ENCODE peak calls at places on chromosomes 3 and 15, in four cellular contexts. One of them, this sample, is unnamed.

GRCh38 chr3:125107384-125107783 is 51.6 kb upstream of the HEG1 start:
- DNase-seq in BJ: no peak
- DNase-seq in astrocyte of the cerebellum: no peak
- DNase-seq in tibial nerve: no peak
- DNase-seq in this sample: no peak

GRCh38 chr3:38343797-38344594 is 2.6 kb upstream of the XYLB start:
- DNase-seq in tibial nerve: no peak
- DNase-seq in BJ: no peak
- DNase-seq in astrocyte of the cerebellum: no peak
- DNase-seq in this sample: no peak

GRCh38 chr3:113910966-113911365 is 36.8 kb upstream of the ZDHHC23 start:
- DNase-seq in astrocyte of the cerebellum: no peak
- DNase-seq in BJ: no peak
- DNase-seq in tibial nerve: no peak
- DNase-seq in this sample: no peak

GRCh38 chr3:173865900-173866498 is 468.5 kb downstream of the NLGN1 start:
- DNase-seq in astrocyte of the cerebellum: no peak
- DNase-seq in tibial nerve: no peak
- DNase-seq in BJ: no peak
- DNase-seq in this sample: no peak

GRCh38 chr3:149618151-149619123 is 39.4 kb downstream of the WWTR1 start:
- DNase-seq in astrocyte of the cerebellum: no peak
- DNase-seq in BJ: no peak
- DNase-seq in tibial nerve: no peak
- DNase-seq in this sample: no peak

GRCh38 chr15:59622289-59622688 is 10.7 kb downstream of the GCNT3 start:
- DNase-seq in BJ: no peak
- DNase-seq in astrocyte of the cerebellum: no peak
- DNase-seq in tibial nerve: no peak
- DNase-seq in this sample: peak; percentile 74

GRCh38 chr15:97023131-97023844 is 692.8 kb downstream of the NR2F2 start:
- DNase-seq in astrocyte of the cerebellum: no peak
- DNase-seq in BJ: no peak
- DNase-seq in tibial nerve: no peak
- DNase-seq in this sample: no peak

GRCh38 chr3:191244242-191244867 is 45.3 kb downstream of the OSTN start:
- DNase-seq in tibial nerve: no peak
- DNase-seq in BJ: no peak
- DNase-seq in astrocyte of the cerebellum: no peak
- DNase-seq in this sample: no peak

GRCh38 chr3:180961087-180961486 is 28.4 kb downstream of the DNAJC19 start:
- DNase-seq in BJ: no peak
- DNase-seq in tibial nerve: no peak
- DNase-seq in astrocyte of the cerebellum: no peak
- DNase-seq in this sample: no peak

GRCh38 chr3:120597445-120598049 is 1.4 kb downstream of the NDUFB4 start:
- DNase-seq in astrocyte of the cerebellum: no peak
- DNase-seq in BJ: no peak
- DNase-seq in tibial nerve: no peak
- DNase-seq in this sample: no peak

GRCh38 chr3:59957150-59957549 is 907.3 kb upstream of the CFAP20DC start:
- DNase-seq in astrocyte of the cerebellum: no peak
- DNase-seq in tibial nerve: no peak
- DNase-seq in BJ: no peak
- DNase-seq in this sample: no peak

GRCh38 chr3:20181276-20181675 is 4.7 kb downstream of the SGO1 start:
- DNase-seq in astrocyte of the cerebellum: no peak
- DNase-seq in tibial nerve: no peak
- DNase-seq in BJ: no peak
- DNase-seq in this sample: no peak

GRCh38 chr3:135528638-135529037 is 436.9 kb upstream of the PPP2R3A start:
- DNase-seq in astrocyte of the cerebellum: no peak
- DNase-seq in tibial nerve: no peak
- DNase-seq in BJ: no peak
- DNase-seq in this sample: no peak

GRCh38 chr15:64134322-64134829 is 17.2 kb upstream of the SNX22 start:
- DNase-seq in astrocyte of the cerebellum: peak; percentile 15
- DNase-seq in tibial nerve: no peak
- DNase-seq in BJ: no peak
- DNase-seq in this sample: no peak

GRCh38 chr15:95208988-95209387 is 977.6 kb downstream of the MCTP2 start:
- DNase-seq in astrocyte of the cerebellum: no peak
- DNase-seq in BJ: no peak
- DNase-seq in tibial nerve: no peak
- DNase-seq in this sample: no peak

GRCh38 chr15:73972984-73973682 is 19.0 kb downstream of the STOML1 start:
- DNase-seq in astrocyte of the cerebellum: peak; percentile 63
- DNase-seq in tibial nerve: peak; percentile 79
- DNase-seq in BJ: no peak
- DNase-seq in this sample: peak; percentile 73

GRCh38 chr15:70488002-70488605 is 275.3 kb downstream of the UACA start:
- DNase-seq in astrocyte of the cerebellum: peak; percentile 60
- DNase-seq in BJ: no peak
- DNase-seq in tibial nerve: peak; percentile 62
- DNase-seq in this sample: peak; percentile 85

GRCh38 chr3:46296826-46297225 is 54.6 kb downstream of the CCR3 start:
- DNase-seq in tibial nerve: no peak
- DNase-seq in BJ: no peak
- DNase-seq in astrocyte of the cerebellum: no peak
- DNase-seq in this sample: no peak

GRCh38 chr3:54578417-54578816 is 349.4 kb downstream of the LRTM1 start:
- DNase-seq in tibial nerve: no peak
- DNase-seq in BJ: no peak
- DNase-seq in astrocyte of the cerebellum: no peak
- DNase-seq in this sample: no peak

GRCh38 chr3:25706213-25706612 is 41.5 kb upstream of the TOP2B start:
- DNase-seq in tibial nerve: no peak
- DNase-seq in astrocyte of the cerebellum: no peak
- DNase-seq in BJ: no peak
- DNase-seq in this sample: no peak

GRCh38 chr3:169841171-169841570 is 28.5 kb upstream of the LRRC34 start:
- DNase-seq in BJ: no peak
- DNase-seq in tibial nerve: no peak
- DNase-seq in astrocyte of the cerebellum: no peak
- DNase-seq in this sample: no peak

GRCh38 chr3:24145481-24145880 is 200.4 kb downstream of the NR1D2 start:
- DNase-seq in astrocyte of the cerebellum: no peak
- DNase-seq in tibial nerve: no peak
- DNase-seq in BJ: no peak
- DNase-seq in this sample: no peak

GRCh38 chr3:47298439-47298838 is 15.7 kb downstream of the KLHL18 start:
- DNase-seq in BJ: no peak
- DNase-seq in tibial nerve: no peak
- DNase-seq in astrocyte of the cerebellum: no peak
- DNase-seq in this sample: no peak

GRCh38 chr3:58037141-58037910 is 29.1 kb downstream of the FLNB start:
- DNase-seq in astrocyte of the cerebellum: no peak
- DNase-seq in tibial nerve: no peak
- DNase-seq in BJ: no peak
- DNase-seq in this sample: no peak

GRCh38 chr3:30081904-30082303 is 524.5 kb upstream of the TGFBR2 start:
- DNase-seq in tibial nerve: no peak
- DNase-seq in astrocyte of the cerebellum: no peak
- DNase-seq in BJ: no peak
- DNase-seq in this sample: peak; percentile 92

GRCh38 chr3:161567962-161568361 is 71.4 kb downstream of the OTOL1 start:
- DNase-seq in tibial nerve: no peak
- DNase-seq in BJ: peak; percentile 55
- DNase-seq in astrocyte of the cerebellum: no peak
- DNase-seq in this sample: no peak

GRCh38 chr15:64622410-64623260 is 152.8 kb downstream of the RBPMS2 start:
- DNase-seq in tibial nerve: no peak
- DNase-seq in BJ: no peak
- DNase-seq in astrocyte of the cerebellum: no peak
- DNase-seq in this sample: no peak

GRCh38 chr3:65979152-65979551 is 59.6 kb downstream of the MAGI1 start:
- DNase-seq in tibial nerve: no peak
- DNase-seq in BJ: peak; percentile 74
- DNase-seq in astrocyte of the cerebellum: peak; percentile 57
- DNase-seq in this sample: no peak

GRCh38 chr15:50751394-50751793 is 14.1 kb downstream of the SPPL2A start:
- DNase-seq in tibial nerve: no peak
- DNase-seq in BJ: no peak
- DNase-seq in astrocyte of the cerebellum: no peak
- DNase-seq in this sample: no peak

GRCh38 chr3:122295286-122295685 is 29.8 kb upstream of the CSTA start:
- DNase-seq in tibial nerve: no peak
- DNase-seq in astrocyte of the cerebellum: no peak
- DNase-seq in BJ: no peak
- DNase-seq in this sample: no peak

GRCh38 chr15:61820212-61820611 is 240.0 kb downstream of the VPS13C start:
- DNase-seq in BJ: no peak
- DNase-seq in astrocyte of the cerebellum: no peak
- DNase-seq in tibial nerve: no peak
- DNase-seq in this sample: no peak

GRCh38 chr15:34216527-34217270 is 6.8 kb upstream of the KATNBL1 start:
- DNase-seq in astrocyte of the cerebellum: no peak
- DNase-seq in tibial nerve: no peak
- DNase-seq in BJ: no peak
- DNase-seq in this sample: no peak

GRCh38 chr3:158775001-158775400 is 26.9 kb upstream of the MFSD1 start:
- DNase-seq in astrocyte of the cerebellum: no peak
- DNase-seq in tibial nerve: no peak
- DNase-seq in BJ: no peak
- DNase-seq in this sample: no peak

GRCh38 chr3:177852408-177852807 is 655.1 kb upstream of the TBL1XR1 start:
- DNase-seq in astrocyte of the cerebellum: no peak
- DNase-seq in BJ: no peak
- DNase-seq in tibial nerve: no peak
- DNase-seq in this sample: no peak

GRCh38 chr15:47820780-47821319 is 103.5 kb downstream of the SEMA6D start:
- DNase-seq in BJ: no peak
- DNase-seq in astrocyte of the cerebellum: peak; percentile 27
- DNase-seq in tibial nerve: no peak
- DNase-seq in this sample: peak; percentile 13

DNA sequence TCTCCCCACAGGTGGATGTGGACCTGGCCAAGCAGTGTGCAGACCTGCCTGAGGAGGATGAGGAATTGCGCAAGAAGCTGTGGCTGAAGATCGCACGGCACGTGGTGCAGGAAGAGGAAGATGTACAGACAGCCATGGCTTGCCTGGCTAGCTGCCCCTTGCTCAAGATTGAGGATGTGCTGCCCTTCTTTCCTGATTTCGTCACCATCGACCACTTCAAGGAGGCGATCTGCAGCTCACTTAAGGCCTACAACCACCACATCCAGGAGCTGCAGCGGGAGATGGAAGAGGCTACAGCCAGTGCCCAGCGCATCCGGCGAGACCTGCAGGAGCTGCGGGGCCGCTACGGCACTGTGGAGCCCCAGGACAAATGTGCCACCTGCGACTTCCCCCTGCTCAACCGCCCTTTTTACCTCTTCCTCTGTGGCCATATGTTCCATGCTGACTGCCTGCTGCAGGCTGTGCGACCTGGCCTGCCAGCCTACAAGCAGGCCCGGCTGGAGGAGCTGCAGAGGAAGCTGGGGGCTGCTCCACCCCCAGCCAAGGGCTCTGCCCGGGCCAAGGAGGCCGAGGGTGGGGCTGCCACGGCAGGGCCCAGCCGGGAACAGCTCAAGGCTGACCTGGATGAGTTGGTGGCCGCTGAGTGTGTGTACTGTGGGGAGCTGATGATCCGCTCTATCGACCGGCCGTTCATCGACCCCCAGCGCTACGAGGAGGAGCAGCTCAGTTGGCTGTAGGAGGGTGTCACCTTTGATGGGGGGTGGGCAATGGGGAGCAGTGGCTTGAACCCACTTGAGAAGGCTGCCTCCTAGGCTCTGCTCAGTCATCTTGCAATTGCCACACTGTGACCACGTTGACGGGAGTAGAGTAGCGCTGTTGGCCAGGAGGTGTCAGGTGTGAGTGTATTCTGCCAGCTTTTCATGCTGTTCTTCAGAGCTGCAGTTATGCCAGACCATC is 8.6 kb downstream of the VPS18 start:
- DNase-seq in tibial nerve: peak; percentile 31
- DNase-seq in BJ: no peak
- DNase-seq in astrocyte of the cerebellum: no peak
- DNase-seq in this sample: peak; percentile 74
- TF ChIP-seq CTCF in tibial nerve: no peak
- TF ChIP-seq CTCF in BJ: no peak
- TF ChIP-seq CTCF in astrocyte of the cerebellum: no peak
- TF ChIP-seq CTCF in this sample: no peak

DNA sequence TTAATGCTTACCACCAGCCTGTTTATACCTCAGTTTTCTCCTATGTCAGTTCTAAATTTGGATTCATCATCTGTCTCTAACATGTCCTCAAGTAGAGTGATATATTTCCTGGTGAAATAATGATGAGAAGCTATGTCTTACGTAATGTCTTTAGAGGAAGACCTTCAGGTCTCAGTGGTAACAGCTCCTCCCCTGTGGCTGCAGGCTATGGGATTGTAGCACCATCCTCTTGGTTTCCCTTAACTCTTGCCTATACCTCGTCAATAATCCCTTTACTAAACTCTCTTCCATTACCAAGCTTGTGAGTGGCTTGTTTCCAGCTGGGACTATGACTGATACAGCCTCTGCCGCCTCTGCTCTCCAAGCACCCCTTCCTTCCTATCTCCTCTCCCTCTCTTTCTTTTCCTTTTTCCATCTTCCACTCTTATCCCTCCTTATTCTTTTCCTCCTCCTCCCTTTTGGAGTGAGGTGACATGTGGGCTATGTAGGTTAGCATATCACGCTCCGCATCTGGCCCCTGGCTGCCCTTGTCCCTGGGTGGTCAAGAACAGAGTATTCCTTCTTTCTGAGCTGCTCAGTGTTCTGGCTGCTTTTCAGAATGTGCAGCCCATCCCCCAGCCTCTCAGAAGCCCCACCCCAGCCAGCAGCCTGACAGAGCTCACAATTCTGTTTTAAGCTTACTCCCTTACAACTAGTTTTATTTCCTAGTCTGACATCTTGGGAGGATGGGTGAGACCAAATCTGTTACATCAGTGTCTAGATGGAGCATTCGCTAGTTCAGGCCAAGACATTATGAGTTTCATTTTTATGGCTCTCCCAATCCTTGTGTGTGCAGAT is 74.9 kb upstream of the RNU6-1 start:
- DNase-seq in tibial nerve: peak; percentile 61
- DNase-seq in BJ: no peak
- DNase-seq in astrocyte of the cerebellum: no peak
- DNase-seq in this sample: peak; percentile 66
- H3K4me3 ChIP-seq in tibial nerve: no peak overlapping the region
- H3K4me3 ChIP-seq in BJ: no peak overlapping the region
- H3K4me3 ChIP-seq in astrocyte of the cerebellum: no peak overlapping the region
- H3K4me3 ChIP-seq in this sample: no peak overlapping the region

DNA sequence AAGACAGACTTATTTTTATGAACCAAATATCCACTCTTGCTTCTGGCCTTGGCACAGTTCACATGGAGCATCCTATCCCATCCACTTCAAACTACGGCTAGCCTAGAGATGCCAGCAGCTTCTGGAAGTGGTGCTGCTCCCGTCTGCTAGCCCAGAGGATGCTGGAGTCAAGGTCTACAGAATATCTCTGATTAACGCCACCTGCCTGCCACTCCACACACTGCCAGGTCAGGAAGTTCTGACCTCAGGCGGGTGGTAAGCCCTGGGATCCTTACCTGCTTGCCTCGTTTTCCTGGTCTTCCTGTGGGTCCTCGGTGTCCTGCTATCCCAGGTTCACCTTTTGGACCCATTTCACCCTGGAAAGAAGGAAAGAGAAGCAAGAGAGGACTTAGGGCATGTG is 42.9 kb downstream of the EAF1 start:
- DNase-seq in tibial nerve: no peak
- DNase-seq in astrocyte of the cerebellum: no peak
- DNase-seq in BJ: no peak
- DNase-seq in this sample: no peak
- TF ChIP-seq CTCF in tibial nerve: no peak
- TF ChIP-seq CTCF in astrocyte of the cerebellum: no peak
- TF ChIP-seq CTCF in BJ: no peak
- TF ChIP-seq CTCF in this sample: no peak

GRCh38 chr15:56734013-56734625 is 810 bp upstream of the ZNF280D start:
- DNase-seq in astrocyte of the cerebellum: no peak
- DNase-seq in tibial nerve: no peak
- DNase-seq in BJ: no peak
- DNase-seq in this sample: no peak
- H3K4me3 ChIP-seq in astrocyte of the cerebellum: no peak overlapping the region
- H3K4me3 ChIP-seq in tibial nerve: peak overlapping the region; percentile 56
- H3K4me3 ChIP-seq in BJ: no peak overlapping the region
- H3K4me3 ChIP-seq in this sample: no peak overlapping the region